ENCODE peak calls at places on chromosomes 1 and 21, in six cellular contexts. T is activated CD4-positive, alpha-beta T cell treated with anti-CD3 and anti-CD28 coated beads, Interleukin-2, amount 50 U/mL, for 1 hour; X is body of pancreas; G is brain microvascular endothelial cell; J is CD4-positive, alpha-beta memory T cell; F is lower leg skin. V is an unnamed sample.

GRCh38 chr1:1889847-1890505 is 911 bp downstream of the GNB1 start:
- DNase-seq in T (peak; percentile 28), X (no peak), G (peak; percentile 19), J (peak; percentile 62), F (no peak), V (peak; percentile 62)

GRCh38 chr1:177209357-177209756 is 38.6 kb downstream of the BRINP2 start:
- DNase-seq in T (no peak), X (peak; percentile 57), G (peak; percentile 97), J (no peak), F (peak; percentile 87), V (peak; percentile 62)

GRCh38 chr1:203172184-203173115 is 3.2 kb downstream of the MYBPH start:
- DNase-seq in T (peak; percentile 35), X (peak; percentile 79), G (peak; percentile 14), J (no peak), F (no peak), V (peak; percentile 67)

GRCh38 chr1:92826792-92827191 is 5.0 kb upstream of the RPL5 start:
- DNase-seq in T (no peak), X (no peak), G (no peak), J (no peak), F (no peak), V (no peak)

GRCh38 chr1:150372580-150372979 is 8.6 kb downstream of the RPRD2 start:
- DNase-seq in T (no peak), X (no peak), G (no peak), J (no peak), F (no peak), V (no peak)

GRCh38 chr1:209839875-209840491 is 12.2 kb downstream of the UTP25 start:
- DNase-seq in T (no peak), X (no peak), G (peak; percentile 97), J (no peak), F (no peak), V (no peak)

GRCh38 chr1:85437139-85437538 is 27.8 kb downstream of the DDAH1 start:
- DNase-seq in T (no peak), X (no peak), G (no peak), J (no peak), F (no peak), V (no peak)

GRCh38 chr1:33347650-33347992 is 26.7 kb upstream of the A3GALT2 start:
- DNase-seq in T (no peak), X (peak; percentile 41), G (no peak), J (no peak), F (peak; percentile 94), V (peak; percentile 61)

GRCh38 chr1:181189691-181190361 is 101.3 kb downstream of the IER5 start:
- DNase-seq in T (peak; percentile 74), X (peak; percentile 66), G (peak; percentile 36), J (peak; percentile 50), F (peak; percentile 88), V (peak; percentile 47)

GRCh38 chr21:32371913-32372314 is 20.9 kb downstream of the URB1 start:
- DNase-seq in T (no peak), X (no peak), G (peak; percentile 49), J (no peak), F (no peak), V (no peak)

GRCh38 chr1:205475855-205476254 is 20.0 kb upstream of the BLACAT1 start:
- DNase-seq in T (no peak), X (no peak), G (no peak), J (no peak), F (no peak), V (no peak)

GRCh38 chr21:37370152-37371040 is 3.8 kb downstream of the DYRK1A start:
- DNase-seq in T (no peak), X (no peak), G (no peak), J (no peak), F (no peak), V (no peak)

V was measured in colonic mucosa.